ENCODE peak calls at places on chromosomes 7 and 10, in ten cellular contexts. I is transverse colon, L is SK-N-SH, Q is tibial nerve, M is ovary, R is H1, K is upper lobe of left lung, W is K562, X is suprapubic skin, E is sigmoid colon. J is an unnamed sample. For H3K36me3 and H3K9me3, the result is how much of the 10 kb centered on the place peaks cover.

GRCh38 chr10:104297697-104298660 is 29.0 kb downstream of the GSTO2 start:
- DNase-seq in Q (no peak), K (peak), L (no peak), M (no peak), I (no peak), X (no peak), W (peak), E (no peak), R (peak), J (no peak)

GRCh38 chr10:59234814-59235429 is 58.5 kb downstream of the PHYHIPL start:
- DNase-seq in I (peak), K (no peak), E (no peak), W (no peak), R (no peak), M (no peak), L (no peak), X (no peak), Q (no peak), J (no peak)

GRCh38 chr7:156895024-156895780 is 2.2 kb upstream of the LMBR1 start:
- DNase-seq in L (no peak), E (no peak), X (no peak), W (no peak), I (no peak), R (no peak), K (no peak), Q (no peak), M (no peak), J (no peak)

GRCh38 chr10:32065871-32066270 is 9.6 kb upstream of the KIF5B start:
- DNase-seq in L (no peak), X (no peak), M (no peak), I (no peak), E (no peak), K (no peak), R (no peak), W (no peak), Q (no peak), J (no peak)

GRCh38 chr10:63318491-63318890 is 147.3 kb downstream of the JMJD1C start:
- DNase-seq in X (no peak), I (no peak), L (no peak), W (no peak), E (no peak), R (no peak), K (no peak), M (no peak), Q (no peak), J (no peak)

GRCh38 chr10:124802313-124802675 is 675 bp downstream of the ABRAXAS2 start:
- DNase-seq in K (no peak), X (no peak), M (no peak), R (no peak), Q (no peak), I (no peak), L (no peak), W (peak), E (no peak), J (no peak)

GRCh38 chr10:68471586-68472408 is at the start of gene DNA2:
- DNase-seq in I (peak), E (peak), R (peak), M (peak), X (no peak), K (peak), L (peak), Q (no peak), W (peak), J (peak)

GRCh38 chr7:46091071-46091470 is 170.0 kb upstream of the IGFBP3 start:
- DNase-seq in E (no peak), R (no peak), L (no peak), K (no peak), I (no peak), X (no peak), Q (no peak), W (no peak), M (no peak), J (no peak)

GRCh38 chr10:22988581-22989360 is 60.9 kb downstream of the ARMC3 start:
- DNase-seq in W (peak), K (no peak), I (peak), Q (peak), L (peak), R (no peak), M (peak), X (peak), E (peak), J (peak)

GRCh38 chr7:38057829-38058228 is 120.2 kb upstream of the STARD3NL start:
- DNase-seq in I (no peak), M (no peak), W (no peak), E (no peak), R (no peak), L (no peak), K (no peak), X (no peak), Q (no peak), J (no peak)

GRCh38 chr7:66036788-66037187 is 38.8 kb upstream of the ASL start:
- DNase-seq in E (no peak), X (no peak), I (no peak), R (no peak), Q (no peak), K (no peak), M (no peak), L (no peak), W (no peak), J (no peak)

GRCh38 chr10:110523736-110524135 is 26.0 kb downstream of the DUSP5 start:
- DNase-seq in I (no peak), Q (no peak), M (no peak), W (no peak), R (no peak), X (no peak), L (no peak), E (no peak), K (no peak), J (no peak)

GRCh38 chr10:43128331-43128730 is 9.9 kb upstream of the CSGALNACT2 start:
- DNase-seq in W (no peak), I (no peak), R (no peak), K (no peak), X (no peak), E (no peak), M (no peak), L (no peak), Q (no peak), J (no peak)

GRCh38 chr7:129468087-129468486 is 33.9 kb downstream of the STRIP2 start:
- DNase-seq in W (no peak), K (no peak), X (no peak), Q (no peak), R (no peak), M (no peak), E (no peak), I (no peak), L (no peak), J (no peak)

GRCh38 chr10:43790147-43790546 is 141.5 kb upstream of the ZNF32 start:
- DNase-seq in I (no peak), E (no peak), Q (no peak), R (no peak), X (no peak), L (no peak), K (peak), W (no peak), M (no peak), J (no peak)

GRCh38 chr10:49410365-49411074 is 14.6 kb upstream of the DRGX start:
- DNase-seq in X (no peak), M (no peak), I (no peak), K (no peak), Q (no peak), E (no peak), W (no peak), L (peak), R (no peak), J (peak)

GRCh38 chr10:86878973-86879781 is 78.2 kb downstream of the MMRN2 start:
- DNase-seq in Q (no peak), L (no peak), M (no peak), W (no peak), R (no peak), K (no peak), E (no peak), I (no peak), X (no peak), J (no peak)

GRCh38 chr7:8442814-8443304 is 9.4 kb downstream of the NXPH1 start:
- DNase-seq in L (no peak), W (peak), R (no peak), K (peak), I (no peak), M (no peak), E (no peak), X (no peak), Q (no peak), J (peak)

GRCh38 chr7:38232475-38233366 is 40.7 kb downstream of the TARP start:
- DNase-seq in X (no peak), L (no peak), Q (no peak), E (no peak), I (peak), K (no peak), W (no peak), R (no peak), M (no peak), J (peak)

GRCh38 chr7:1852781-1853618 is 182.9 kb downstream of the ELFN1 start:
- DNase-seq in L (no peak), M (no peak), Q (no peak), R (no peak), W (no peak), K (peak), I (no peak), E (peak), X (peak), J (no peak)

GRCh38 chr7:155878250-155878649 is 66.0 kb upstream of the SHH start:
- DNase-seq in K (no peak), W (no peak), I (no peak), R (no peak), E (peak), L (no peak), M (no peak), Q (no peak), X (no peak), J (no peak)

GRCh38 chr7:140672382-140673062 is at the start of gene ADCK2:
- DNase-seq in R (no peak), K (no peak), Q (no peak), W (peak), E (peak), L (peak), M (peak), I (peak), X (peak), J (peak)

GRCh38 chr7:140668641-140669040 is 4.1 kb upstream of the ADCK2 start:
- DNase-seq in X (no peak), R (no peak), E (no peak), L (no peak), I (no peak), W (no peak), Q (no peak), K (no peak), M (no peak), J (no peak)

GRCh38 chr7:140669352-140669751 is 3.4 kb upstream of the ADCK2 start:
- DNase-seq in K (no peak), R (no peak), E (no peak), M (no peak), Q (no peak), X (no peak), L (no peak), W (no peak), I (no peak), J (no peak)

GRCh38 chr7:140671966-140672365 is 779 bp upstream of the ADCK2 start:
- DNase-seq in X (peak), W (no peak), R (no peak), M (no peak), I (no peak), K (peak), E (peak), Q (no peak), L (no peak), J (no peak)

GRCh38 chr7:140670343-140670935 is 2.3 kb upstream of the ADCK2 start:
- DNase-seq in R (no peak), L (no peak), E (peak), Q (no peak), K (no peak), M (no peak), X (peak), I (no peak), W (peak), J (no peak)
- TF ChIP-seq EP300 in R (no peak), L (no peak), E (no peak), Q (no peak), K (no peak), M (no peak), X (no peak), I (no peak), W (no peak), J (no peak)

DNA sequence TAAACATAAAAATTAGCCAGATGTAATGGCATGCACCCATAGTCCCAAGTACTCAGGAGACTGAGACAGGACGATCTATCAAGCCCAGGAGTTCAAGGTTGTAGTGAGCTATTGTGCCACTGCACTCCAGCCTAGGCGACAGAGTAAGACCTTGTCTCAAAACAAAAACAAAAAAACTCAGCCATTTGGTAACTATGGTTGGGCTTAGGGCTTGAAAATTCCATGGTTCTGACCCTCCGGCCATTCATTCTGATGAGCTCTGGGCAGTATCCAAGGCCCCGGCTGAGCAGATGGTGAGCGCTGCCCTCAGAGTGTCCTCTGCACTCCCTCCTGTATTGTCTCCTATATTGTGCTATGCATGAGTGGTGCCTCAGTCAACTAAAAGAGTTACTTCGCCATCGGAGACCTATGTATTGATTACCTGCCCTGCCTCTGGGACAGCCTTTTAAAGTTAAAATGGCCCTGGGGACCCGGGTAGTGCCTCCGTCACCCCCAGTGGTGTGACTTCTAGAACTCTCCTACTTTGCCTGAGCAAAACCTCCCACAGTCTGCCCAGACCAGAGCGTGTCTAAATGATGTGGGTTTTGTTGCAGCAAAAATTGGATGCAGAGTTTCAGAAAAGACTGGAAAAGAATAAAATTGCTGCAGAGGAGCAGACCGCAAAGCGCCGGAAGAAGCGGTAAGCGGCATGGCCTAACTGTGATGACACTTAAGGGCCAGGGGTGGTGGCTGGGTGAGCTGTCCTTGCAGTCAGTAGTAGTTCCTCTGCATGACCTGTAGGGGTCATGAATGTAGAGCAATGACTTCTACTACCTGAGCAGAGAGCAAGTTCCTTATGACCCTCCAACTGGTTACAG is 8.1 kb downstream of the PRKRIP1 start:
- DNase-seq in L (peak), Q (no peak), W (peak), E (no peak), I (peak), M (no peak), X (no peak), R (no peak), K (no peak), J (no peak)
- H3K36me3 ChIP-seq in L (half or more), Q (half or more), W (half or more), E (half or more), I (under half), M (under half), X (half or more), R (under half), K (half or more), J (half or more)

DNA sequence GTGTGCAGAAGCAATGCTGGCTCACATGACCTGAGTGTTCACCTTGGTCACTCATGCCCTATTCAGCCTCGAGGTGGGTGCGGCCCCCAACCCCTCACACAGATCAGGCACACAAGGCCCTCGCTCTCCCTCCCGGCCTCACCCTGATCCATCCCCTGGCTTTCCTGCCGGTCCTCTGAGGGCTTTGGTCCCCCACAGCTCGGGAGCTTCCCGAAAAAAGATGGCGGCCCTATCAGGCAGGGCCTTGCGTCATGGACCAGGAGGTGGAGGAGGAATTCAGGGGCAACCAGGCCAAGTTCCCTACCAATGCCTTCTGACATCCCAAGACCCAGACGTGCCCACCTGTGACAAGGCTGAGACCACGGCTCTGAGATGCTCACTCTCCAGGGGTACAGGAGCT is 43.7 kb upstream of the DNAAF5 start:
- DNase-seq in L (no peak), Q (no peak), M (no peak), I (no peak), E (peak), R (no peak), K (no peak), X (peak), W (no peak), J (no peak)
- H3K9me3 ChIP-seq in L (under half), Q (under half), M (under half), I (under half), E (under half), R (under half), K (under half), X (under half), W (under half), J (under half)

GRCh38 chr7:157973971-157974677 is 613.5 kb downstream of the PTPRN2 start:
- DNase-seq in L (no peak), R (no peak), M (no peak), Q (no peak), K (no peak), I (no peak), E (no peak), W (no peak), X (peak), J (no peak)
- TF ChIP-seq EP300 in L (no peak), R (no peak), M (no peak), Q (no peak), K (no peak), I (no peak), E (no peak), W (no peak), X (no peak), J (no peak)